ENCODE peak calls at places on chromosomes 3 and 15, in seven cellular contexts. V is MM.1S, D is OCI-LY7, K is neural progenitor cell, E is GM23248, O is hepatocyte, U is SK-N-SH. R is an unnamed sample.
A peak's percentile ranks its signal among the peaks of the same experiment; 100 is the strongest.

GRCh38 chr15:41897327-41897726 is 3.5 kb upstream of the SPTBN5 start:
- DNase-seq in V (no peak), D (no peak), K (no peak), E (no peak), O (no peak), U (no peak), R (no peak)

GRCh38 chr3:43919067-43919466 is 228.3 kb downstream of the ABHD5 start:
- DNase-seq in V (no peak), D (no peak), K (no peak), E (peak; percentile 51), O (no peak), U (no peak), R (peak; percentile 38)

GRCh38 chr3:78235841-78236240 is 1195.9 kb downstream of the ROBO2 start:
- DNase-seq in V (no peak), D (no peak), K (no peak), E (no peak), O (no peak), U (no peak), R (no peak)

GRCh38 chr3:129587559-129588210 is 18.8 kb downstream of the PLXND1 start:
- DNase-seq in V (no peak), D (no peak), K (no peak), E (peak; percentile 16), O (no peak), U (no peak), R (no peak)

GRCh38 chr3:169841171-169841570 is 28.5 kb upstream of the LRRC34 start:
- DNase-seq in V (no peak), D (peak; percentile 74), K (no peak), E (no peak), O (no peak), U (no peak), R (no peak)

GRCh38 chr15:57323806-57324589 is 52.3 kb upstream of the CGNL1 start:
- DNase-seq in V (peak; percentile 23), D (peak; percentile 66), K (peak; percentile 57), E (no peak), O (peak; percentile 83), U (peak; percentile 62), R (peak; percentile 64)

GRCh38 chr3:108215876-108216275 is 6.3 kb downstream of the IFT57 start:
- DNase-seq in V (no peak), D (no peak), K (no peak), E (no peak), O (no peak), U (no peak), R (no peak)

GRCh38 chr3:146090521-146090920 is 70.5 kb downstream of the PLOD2 start:
- DNase-seq in V (no peak), D (no peak), K (no peak), E (no peak), O (no peak), U (no peak), R (no peak)

GRCh38 chr3:58000306-58000705 is 7.9 kb upstream of the FLNB start:
- DNase-seq in V (no peak), D (no peak), K (no peak), E (no peak), O (no peak), U (no peak), R (no peak)

GRCh38 chr3:193857996-193858395 is 265.0 kb downstream of the OPA1 start:
- DNase-seq in V (no peak), D (no peak), K (no peak), E (peak; percentile 94), O (no peak), U (no peak), R (peak; percentile 68)

GRCh38 chr3:69776289-69776688 is 37.0 kb downstream of the MITF start:
- DNase-seq in V (no peak), D (no peak), K (no peak), E (no peak), O (no peak), U (no peak), R (no peak)

GRCh38 chr3:178382388-178383061 is 153.7 kb upstream of the KCNMB2 start:
- DNase-seq in V (no peak), D (no peak), K (no peak), E (peak; percentile 70), O (no peak), U (no peak), R (peak; percentile 82)

GRCh38 chr3:190053919-190054672 is 66.6 kb downstream of the P3H2 start:
- DNase-seq in V (no peak), D (no peak), K (no peak), E (peak; percentile 87), O (peak; percentile 39), U (no peak), R (peak; percentile 77)

GRCh38 chr3:135922903-135923250 is 42.7 kb upstream of the PPP2R3A start:
- DNase-seq in V (no peak), D (no peak), K (no peak), E (no peak), O (no peak), U (no peak), R (no peak)

DNA sequence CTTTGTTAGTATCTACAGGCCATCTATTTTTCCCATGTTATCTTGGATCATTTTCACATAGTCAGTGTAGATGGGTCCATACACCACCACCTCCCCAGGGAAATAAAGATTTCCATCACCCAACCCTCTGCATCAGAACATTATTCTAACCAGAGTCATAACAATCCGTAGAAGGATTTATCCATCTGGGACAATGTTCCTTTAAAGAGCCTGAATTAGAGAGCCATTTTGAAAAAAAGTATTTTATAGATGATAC is 8.1 kb upstream of the KLHL6 start:
- DNase-seq in V (no peak), D (no peak), K (no peak), E (no peak), O (no peak), U (no peak), R (no peak)
- H3K4me1 ChIP-seq in V (peaks cover 11% of the 10 kb centered on the region), D (peaks cover 86% of the 10 kb centered on the region), K (no peaks in the 10 kb centered on the region), E (no peaks in the 10 kb centered on the region), O (no peaks in the 10 kb centered on the region), U (no peaks in the 10 kb centered on the region), R (no peaks in the 10 kb centered on the region)

GRCh38 chr15:66946578-66947164 is 118.7 kb upstream of the SMAD3 start:
- DNase-seq in V (peak; percentile 70), D (peak; percentile 76), K (peak; percentile 73), E (peak; percentile 68), O (peak; percentile 77), U (peak; percentile 79), R (peak; percentile 79)
- TF ChIP-seq EZH2phosphoT487 in V (no peak), D (no peak), K (no peak), E (no peak), O (no peak), U (no peak), R (no peak)

DNA sequence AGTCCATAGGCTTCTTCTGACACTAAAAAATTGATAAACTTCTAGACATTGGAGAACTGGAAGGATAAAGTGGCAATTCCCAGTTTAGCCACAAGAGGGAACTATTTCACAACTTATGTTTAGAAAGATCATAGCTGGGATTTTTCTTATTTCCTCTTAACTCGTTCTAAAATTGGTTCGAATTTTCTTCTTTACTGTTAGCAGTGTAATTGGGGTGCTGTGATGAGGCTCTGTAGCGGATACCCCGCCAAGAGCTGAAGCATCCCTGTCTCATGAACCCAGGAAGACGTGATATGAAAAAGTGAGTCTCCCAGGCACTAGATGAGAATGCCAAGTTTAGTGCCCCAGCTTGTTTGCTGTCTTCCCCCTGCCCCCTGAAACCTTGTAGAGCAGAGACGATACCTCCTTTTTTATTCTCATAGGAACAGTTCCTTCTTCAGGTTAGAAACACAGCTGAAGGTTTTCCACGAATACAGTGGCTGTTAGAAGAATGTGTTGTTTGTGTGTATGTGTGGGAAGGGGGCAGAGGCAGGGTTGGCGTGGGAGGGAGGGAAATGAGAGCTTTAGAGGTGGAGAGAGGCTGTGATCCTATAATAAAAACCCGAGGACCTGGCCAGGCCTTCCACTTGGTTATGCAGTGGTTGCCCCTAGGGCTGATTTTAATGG is 85.2 kb downstream of the PDCD6IP start:
- DNase-seq in V (peak; percentile 55), D (peak; percentile 61), K (peak; percentile 59), E (peak; percentile 62), O (peak; percentile 60), U (peak; percentile 32), R (peak; percentile 85)
- H3K4me2 ChIP-seq in V (peak overlapping the region; percentile 54), D (peak overlapping the region; percentile 56), K (peak overlapping the region; percentile 64), E (peak overlapping the region; percentile 67), O (peak overlapping the region; percentile 66), U (peak overlapping the region; percentile 75), R (peak overlapping the region; percentile 17)

GRCh38 chr3:52094591-52095485 is 38.5 kb upstream of the DUSP7 start:
- DNase-seq in V (no peak), D (no peak), K (no peak), E (no peak), O (no peak), U (no peak), R (no peak)
- H3K4me1 ChIP-seq in V (no peaks in the 10 kb centered on the region), D (no peaks in the 10 kb centered on the region), K (peaks cover 10% of the 10 kb centered on the region), E (peaks cover 35% of the 10 kb centered on the region), O (peaks cover 20% of the 10 kb centered on the region), U (peaks cover 20% of the 10 kb centered on the region), R (peaks cover 25% of the 10 kb centered on the region)

GRCh38 chr3:62142696-62143095 is 230.7 kb downstream of the FEZF2 start:
- DNase-seq in V (no peak), D (no peak), K (peak; percentile 20), E (no peak), O (no peak), U (no peak), R (no peak)
- TF ChIP-seq EZH2phosphoT487 in V (no peak), D (no peak), K (no peak), E (no peak), O (no peak), U (no peak), R (no peak)

DNA sequence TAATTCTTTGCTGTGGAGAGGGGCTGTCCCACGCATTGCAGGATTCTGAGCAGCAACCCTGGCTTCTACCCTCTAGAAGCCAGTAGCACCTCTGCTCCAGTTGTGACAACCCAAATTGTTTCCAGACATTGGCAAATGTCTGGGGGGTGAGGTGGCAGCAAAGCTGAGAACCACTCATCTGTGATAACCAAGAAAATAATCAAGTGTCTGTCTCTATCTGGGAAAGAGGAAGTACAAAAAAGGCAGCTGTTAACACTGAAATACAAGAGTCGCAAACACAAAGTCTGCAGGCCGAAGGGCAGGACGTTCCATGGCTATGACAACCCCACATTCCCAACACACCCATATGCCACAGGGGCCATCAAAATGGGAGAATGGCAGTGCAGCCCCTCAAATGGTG is 42.2 kb upstream of the GNB5 start:
- DNase-seq in V (no peak), D (peak; percentile 86), K (no peak), E (peak; percentile 57), O (no peak), U (no peak), R (no peak)
- H3K4me2 ChIP-seq in V (no peak overlapping the region), D (peak overlapping the region; percentile 85), K (no peak overlapping the region), E (peak overlapping the region; percentile 70), O (no peak overlapping the region), U (no peak overlapping the region), R (no peak overlapping the region)

DNA sequence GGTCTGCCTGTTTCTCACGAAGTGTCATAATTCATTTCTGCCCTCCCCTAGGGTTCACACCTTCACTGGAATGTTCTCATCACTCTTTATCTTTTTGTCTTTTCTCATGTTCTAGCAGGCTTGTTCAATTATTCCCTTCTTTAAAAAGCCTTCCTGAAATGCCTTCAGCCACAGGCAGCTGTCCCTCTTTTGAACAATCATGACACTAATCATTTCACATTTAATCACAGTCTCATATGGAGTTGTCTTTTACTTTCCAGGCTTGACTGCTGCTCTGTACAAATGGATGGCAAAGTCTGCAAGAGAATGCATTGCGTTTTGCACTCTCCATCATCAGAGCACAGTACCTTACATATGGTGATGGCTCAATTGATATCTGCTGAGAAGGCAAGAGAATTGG is 529.8 kb downstream of the DIPK2A start:
- DNase-seq in V (no peak), D (no peak), K (no peak), E (no peak), O (no peak), U (no peak), R (no peak)
- H3K4me1 ChIP-seq in V (no peaks in the 10 kb centered on the region), D (no peaks in the 10 kb centered on the region), K (peaks cover 30% of the 10 kb centered on the region), E (no peaks in the 10 kb centered on the region), O (no peaks in the 10 kb centered on the region), U (no peaks in the 10 kb centered on the region), R (no peaks in the 10 kb centered on the region)